ENCODE peak calls at places on chromosomes 4 and X, in five cellular contexts. H is fibroblast of lung, K is keratinocyte, D is H9, I is kidney. W is an unnamed sample.

GRCh38 chr4:122118243-122118642 is 33.9 kb upstream of the BLTP1 start:
- DNase-seq in D (no peak), I (no peak), K (no peak), H (no peak), W (no peak)

GRCh38 chr4:52968241-52968640 is 106.1 kb downstream of the RASL11B start:
- DNase-seq in H (no peak), K (peak; percentile 9), D (no peak), I (no peak), W (no peak)

GRCh38 chr4:124423160-124423559 is 289.4 kb downstream of the ANKRD50 start:
- DNase-seq in I (no peak), D (no peak), H (peak; percentile 67), K (no peak), W (no peak)

GRCh38 chr4:75306496-75306895 is 207.7 kb downstream of the RCHY1 start:
- DNase-seq in D (no peak), H (no peak), I (no peak), K (no peak), W (no peak)

GRCh38 chr4:146105464-146105863 is 70.1 kb upstream of the LSM6 start:
- DNase-seq in D (no peak), K (no peak), I (no peak), H (no peak), W (no peak)

GRCh38 chr4:143539670-143540023 is 26.1 kb downstream of the SMARCA5 start:
- DNase-seq in H (no peak), I (no peak), K (no peak), D (no peak), W (no peak)

GRCh38 chrX:71532078-71532752 is 689 bp upstream of the OGT start:
- DNase-seq in K (no peak), H (peak; percentile 76), I (no peak), D (no peak), W (no peak)

GRCh38 chr4:2260336-2261109 is 1.4 kb downstream of the MXD4 start:
- DNase-seq in I (peak; percentile 83), K (no peak), H (no peak), D (peak; percentile 23), W (peak; percentile 45)

GRCh38 chr4:82739292-82740190 is 59.1 kb downstream of the SCD5 start:
- DNase-seq in H (no peak), D (peak; percentile 90), I (peak; percentile 77), K (no peak), W (peak; percentile 98)

GRCh38 chr4:167219090-167219489 is 15.2 kb downstream of the SPOCK3 start:
- DNase-seq in K (no peak), D (no peak), H (no peak), I (no peak), W (no peak)

GRCh38 chr4:185534850-185535761 is at the start of gene PDLIM3:
- DNase-seq in K (no peak), I (peak; percentile 81), D (peak; percentile 74), H (peak; percentile 60), W (peak; percentile 88)

GRCh38 chr4:25588211-25588610 is 67.4 kb upstream of the SLC34A2 start:
- DNase-seq in H (no peak), K (no peak), D (no peak), I (no peak), W (no peak)

GRCh38 chr4:121156822-121157769 is 7.0 kb downstream of the TNIP3 start:
- DNase-seq in K (no peak), I (peak; percentile 56), H (peak; percentile 36), D (peak; percentile 76), W (peak; percentile 87)

GRCh38 chr4:78644744-78645330 is 93.3 kb downstream of the ANXA3 start:
- DNase-seq in D (peak; percentile 59), H (peak; percentile 84), I (no peak), K (peak; percentile 65), W (peak; percentile 77)

GRCh38 chr4:151808120-151808529 is 47.3 kb upstream of the GATB start:
- DNase-seq in K (peak; percentile 11), H (peak; percentile 60), D (no peak), I (no peak), W (no peak)

GRCh38 chr4:139207873-139208403 is 30.9 kb upstream of the ELF2 start:
- DNase-seq in I (no peak), H (no peak), D (no peak), K (no peak), W (no peak)

GRCh38 chr4:101306764-101307615 is 40.3 kb downstream of the PPP3CA start:
- DNase-seq in D (no peak), I (no peak), H (peak; percentile 63), K (no peak), W (no peak)

GRCh38 chr4:519885-520595 is 21.0 kb downstream of the PIGG start:
- DNase-seq in H (no peak), I (peak; percentile 43), D (no peak), K (peak; percentile 40), W (no peak)

GRCh38 chrX:43121637-43122036 is 343.7 kb upstream of the PPP1R2C start:
- DNase-seq in K (no peak), I (no peak), D (no peak), H (no peak), W (peak; percentile 43)

GRCh38 chr4:100461796-100462195 is 56.0 kb downstream of the EMCN start:
- DNase-seq in I (no peak), D (no peak), K (no peak), H (peak; percentile 15), W (no peak)

GRCh38 chr4:144591401-144591800 is 54.6 kb upstream of the HHIP start:
- DNase-seq in D (no peak), I (no peak), H (peak; percentile 83), K (no peak), W (no peak)

GRCh38 chr4:73679836-73680235 is 59.6 kb upstream of the RASSF6 start:
- DNase-seq in D (no peak), H (peak; percentile 87), I (no peak), K (no peak), W (no peak)

GRCh38 chr4:76694056-76694455 is 203.9 kb downstream of the SOWAHB start:
- DNase-seq in K (no peak), I (no peak), D (no peak), H (no peak), W (no peak)

GRCh38 chr4:183716302-183716701 is 57.2 kb downstream of the TRAPPC11 start:
- DNase-seq in K (no peak), H (no peak), D (no peak), I (no peak), W (no peak)

GRCh38 chr4:99807666-99808065 is 9.0 kb upstream of the DAPP1 start:
- DNase-seq in I (no peak), H (no peak), D (no peak), K (no peak), W (no peak)

GRCh38 chr4:102778720-102779119 is 18.0 kb upstream of the MANBA start:
- DNase-seq in H (no peak), I (peak; percentile 71), D (no peak), K (no peak), W (no peak)

GRCh38 chr4:144572660-144573059 is 73.3 kb upstream of the HHIP start:
- DNase-seq in K (no peak), D (peak; percentile 42), I (no peak), H (no peak), W (peak; percentile 74)

GRCh38 chrX:149504226-149504914 is 736 bp downstream of the IDS start:
- DNase-seq in H (no peak), I (no peak), K (no peak), D (peak; percentile 69), W (peak; percentile 81)

GRCh38 chr4:74365761-74366160 is 816 bp downstream of the EREG start:
- DNase-seq in H (peak; percentile 13), I (peak; percentile 69), K (no peak), D (peak; percentile 50), W (peak; percentile 68)

GRCh38 chrX:119541188-119541587 is 24.0 kb downstream of the STEEP1 start:
- DNase-seq in D (peak; percentile 54), H (peak; percentile 74), I (no peak), K (no peak), W (peak; percentile 64)

DNA sequence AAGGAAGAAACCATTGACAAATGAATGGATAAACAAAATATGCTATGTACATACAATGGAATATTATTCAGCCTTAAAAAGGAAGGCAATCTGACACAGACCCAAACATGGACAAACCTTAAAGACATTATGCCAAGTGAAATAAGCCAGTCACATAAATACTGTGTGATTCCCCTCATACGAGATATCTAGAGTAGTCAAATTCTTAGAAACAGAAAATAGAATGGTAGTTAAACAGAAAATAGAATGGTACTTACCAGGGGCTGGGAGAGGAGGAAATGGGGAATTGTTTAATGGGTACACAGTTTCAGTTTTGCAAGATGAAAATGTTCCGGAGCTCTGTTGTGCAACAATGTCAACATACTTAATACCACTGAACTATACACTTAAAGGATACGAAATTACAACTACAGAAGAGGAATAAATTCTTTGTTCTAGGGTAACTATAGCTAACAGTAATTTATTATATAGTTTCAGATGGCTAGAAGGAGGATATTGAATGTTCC is 47.8 kb upstream of the DUSP21 start:
- DNase-seq in H (no peak), K (no peak), I (no peak), D (no peak), W (no peak)
- TF ChIP-seq CTCF in H (no peak), K (no peak), I (no peak), D (no peak), W (no peak)

GRCh38 chr4:6722891-6723290 is 6.9 kb downstream of the BLOC1S4 start:
- DNase-seq in K (no peak), D (no peak), H (no peak), I (no peak), W (no peak)
- H3K4me1 ChIP-seq in K (peaks cover 14% of the 10 kb centered on the region), D (peaks cover 2% of the 10 kb centered on the region), H (no peaks in the 10 kb centered on the region), I (no peaks in the 10 kb centered on the region), W (no peaks in the 10 kb centered on the region)

DNA sequence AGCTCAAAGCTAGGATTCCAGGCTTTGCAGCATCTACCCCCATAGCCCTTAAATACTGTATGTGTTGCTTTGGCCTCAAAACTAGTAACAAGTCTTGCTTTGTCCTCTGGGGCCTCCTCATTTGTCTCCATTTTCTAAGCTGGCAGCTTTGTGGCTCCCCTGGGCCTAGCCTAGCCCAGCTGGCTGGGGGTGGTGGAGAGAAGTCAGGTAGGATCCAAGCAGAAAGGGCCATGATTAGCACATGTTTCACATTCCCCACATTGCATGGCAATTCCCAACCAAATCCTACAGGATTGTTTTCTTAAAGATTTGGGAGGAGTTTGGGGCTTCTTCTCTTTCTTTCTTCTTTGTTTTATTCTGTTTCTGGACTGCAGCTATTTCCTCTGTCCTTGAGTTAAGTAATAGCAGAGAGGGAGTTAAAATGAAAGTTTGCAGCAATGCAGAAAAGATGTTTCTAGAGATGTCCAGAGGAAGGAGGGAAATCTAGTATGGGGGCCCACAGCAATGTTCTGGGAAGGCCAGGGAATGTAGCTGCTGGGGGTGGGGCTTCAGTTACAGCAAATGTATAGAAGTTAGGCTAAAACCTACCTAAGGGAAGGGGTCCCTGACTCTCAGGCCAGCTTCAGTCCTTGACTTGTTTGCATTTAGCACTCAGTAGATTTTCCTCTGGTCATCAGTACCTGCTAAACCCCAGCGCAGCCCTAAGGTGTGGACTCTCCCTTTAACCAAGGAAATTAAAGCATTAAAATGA is 92.0 kb downstream of the SHROOM4 start:
- DNase-seq in D (peak; percentile 63), I (no peak), H (peak; percentile 36), K (no peak), W (peak; percentile 80)
- H3K9ac ChIP-seq in D (no peak overlapping the region), I (no peak overlapping the region), H (no peak overlapping the region), K (no peak overlapping the region), W (peak overlapping the region; percentile 49)

GRCh38 chrX:151902813-151903591 is 9.7 kb upstream of the MAGEA4 start:
- DNase-seq in K (peak; percentile 17), I (no peak), H (peak; percentile 93), D (no peak), W (no peak)

GRCh38 chrX:151899622-151900021 is 13.1 kb upstream of the MAGEA4 start:
- DNase-seq in D (no peak), I (no peak), K (no peak), H (peak; percentile 59), W (no peak)

GRCh38 chrX:151896734-151897474 is 15.8 kb upstream of the MAGEA4 start:
- DNase-seq in I (no peak), H (peak; percentile 69), K (no peak), D (no peak), W (no peak)

GRCh38 chrX:151904989-151905388 is 7.7 kb upstream of the MAGEA4 start:
- DNase-seq in K (no peak), I (no peak), H (no peak), D (no peak), W (no peak)

GRCh38 chrX:151901821-151902220 is 10.9 kb upstream of the MAGEA4 start:
- DNase-seq in K (no peak), D (no peak), I (no peak), H (no peak), W (no peak)
- TF ChIP-seq CTCF in K (no peak), D (no peak), I (no peak), H (no peak), W (peak; percentile 24)

W was measured in endodermal cell.